ENCODE peak calls at places on chromosome 21, in four cellular contexts. R is effector memory CD4-positive, alpha-beta T cell; N is cardiac muscle cell; B is kidney tubule cell. M is an unnamed sample.

GRCh38 chr21:45335761-45336534 is 48.3 kb upstream of the POFUT2 start:
- DNase-seq in B (no peak), N (no peak), R (no peak), M (no peak)

GRCh38 chr21:33078907-33079582 is 9.1 kb downstream of the OLIG1 start:
- DNase-seq in B (peak; percentile 97), R (no peak), N (no peak), M (peak; percentile 82)

GRCh38 chr21:43268086-43268803 is 99.4 kb downstream of the CRYAA start:
- DNase-seq in N (no peak), B (no peak), R (no peak), M (no peak)

GRCh38 chr21:40049031-40049958 is 182.1 kb downstream of the PCP4 start:
- DNase-seq in N (peak; percentile 19), R (no peak), B (peak; percentile 87), M (peak; percentile 70)

GRCh38 chr21:39452207-39452964 is 616 bp downstream of the SH3BGR start:
- DNase-seq in N (no peak), R (no peak), B (peak; percentile 22), M (peak; percentile 14)

GRCh38 chr21:24939288-24939687 is 668.0 kb downstream of the MRPL39 start:
- DNase-seq in R (no peak), B (no peak), N (no peak), M (no peak)

GRCh38 chr21:28229811-28230210 is 762.9 kb downstream of the LTN1 start:
- DNase-seq in N (no peak), R (no peak), B (no peak), M (peak; percentile 25)

GRCh38 chr21:31161157-31161556 is 122.9 kb upstream of the KRTAP19-8 start:
- DNase-seq in N (peak; percentile 33), B (peak; percentile 76), R (no peak), M (peak; percentile 71)

GRCh38 chr21:37266515-37267221 is 466 bp downstream of the VPS26C start:
- DNase-seq in B (no peak), R (no peak), N (peak; percentile 64), M (no peak)

GRCh38 chr21:44616591-44616926 is 4.7 kb downstream of the KRTAP10-8 start:
- DNase-seq in N (no peak), B (no peak), R (no peak), M (peak; percentile 62)

GRCh38 chr21:25425156-25425555 is 182.1 kb downstream of the MRPL39 start:
- DNase-seq in B (no peak), R (no peak), N (no peak), M (no peak)

GRCh38 chr21:42617476-42617875 is 35.9 kb upstream of the PDE9A start:
- DNase-seq in N (no peak), B (no peak), R (no peak), M (no peak)

GRCh38 chr21:25179116-25179515 is 428.2 kb downstream of the MRPL39 start:
- DNase-seq in N (no peak), R (no peak), B (no peak), M (no peak)

GRCh38 chr21:38787461-38788274 is 18.1 kb upstream of the ETS2 start:
- DNase-seq in R (no peak), N (no peak), B (peak; percentile 98), M (peak; percentile 99)

GRCh38 chr21:14737922-14738321 is 191.8 kb upstream of the SAMSN1 start:
- DNase-seq in N (peak; percentile 52), R (peak; percentile 37), B (peak; percentile 63), M (peak; percentile 44)

GRCh38 chr21:33980276-33980916 is 64.8 kb upstream of the ATP5PO start:
- DNase-seq in R (no peak), N (no peak), B (peak; percentile 27), M (no peak)

M was measured in mammary epithelial cell.